ENCODE peak calls at places on chromosomes 16 and 17, in seven cellular contexts. K is H7; J is kidney epithelial cell; G is head of caudate nucleus; S is foreskin fibroblast; Q is CD4-positive, alpha-beta memory T cell; U is A673. I is an unnamed sample.

GRCh38 chr16:57616871-57617270 is 11.6 kb upstream of the ADGRG1 start:
- DNase-seq in K (peak), J (no peak), G (no peak), S (no peak), Q (no peak), U (no peak), I (no peak)

GRCh38 chr16:77722315-77723107 is at the start of gene NUDT7:
- DNase-seq in K (peak), J (peak), G (peak), S (peak), Q (peak), U (peak), I (peak)

GRCh38 chr17:74298690-74299617 is 24.9 kb downstream of the DNAI2 start:
- DNase-seq in K (no peak), J (no peak), G (no peak), S (no peak), Q (no peak), U (no peak), I (no peak)

GRCh38 chr17:64103751-64104364 is 26.1 kb downstream of the ERN1 start:
- DNase-seq in K (no peak), J (no peak), G (no peak), S (peak), Q (no peak), U (no peak), I (peak)

GRCh38 chr17:60089097-60089844 is 10.6 kb upstream of the HEATR6 start:
- DNase-seq in K (no peak), J (no peak), G (no peak), S (no peak), Q (no peak), U (no peak), I (no peak)

GRCh38 chr17:74968361-74968780 is 4.2 kb downstream of the HID1 start:
- DNase-seq in K (peak), J (no peak), G (no peak), S (no peak), Q (no peak), U (no peak), I (no peak)

GRCh38 chr17:13642188-13642587 is 40.5 kb upstream of the HS3ST3A1 start:
- DNase-seq in K (no peak), J (no peak), G (no peak), S (peak), Q (no peak), U (no peak), I (no peak)

GRCh38 chr17:29390856-29391631 is 881 bp downstream of the TAOK1 start:
- DNase-seq in K (peak), J (no peak), G (peak), S (peak), Q (no peak), U (peak), I (no peak)

GRCh38 chr17:59332890-59333377 is 1.5 kb downstream of the YPEL2 start:
- DNase-seq in K (no peak), J (no peak), G (peak), S (peak), Q (no peak), U (no peak), I (peak)

GRCh38 chr17:15000661-15001060 is 264.5 kb downstream of the PMP22 start:
- DNase-seq in K (no peak), J (no peak), G (no peak), S (no peak), Q (no peak), U (no peak), I (peak)

I was measured in foreskin keratinocyte.